ENCODE peak calls at places on chromosome 21, in ten cellular contexts. E is memory B cell; V is HT-29; Y is fibroblast of pulmonary artery; J is activated CD4-positive, alpha-beta T cell treated with anti-CD3 and anti-CD28 coated beads, Interleukin-2, amount 50 U/mL, for 4 hours; D is amniotic stem cell; A is pulmonary artery endothelial cell; X is CD4-positive, alpha-beta T cell; W is PC-3; B is HEK293T. M is an unnamed sample.

GRCh38 chr21:45074818-45075605 is 632 bp downstream of the ADARB1 start:
- DNase-seq in E (peak), V (peak), Y (peak), J (no peak), D (no peak), A (no peak), X (peak), W (peak), B (peak), M (no peak)

GRCh38 chr21:39546522-39546921 is 66.2 kb upstream of the B3GALT5 start:
- DNase-seq in E (no peak), V (no peak), Y (no peak), J (no peak), D (no peak), A (no peak), X (no peak), W (no peak), B (no peak), M (no peak)

GRCh38 chr21:15289896-15290841 is 225.4 kb upstream of the NRIP1 start:
- DNase-seq in E (no peak), V (peak), Y (no peak), J (no peak), D (no peak), A (no peak), X (no peak), W (no peak), B (peak), M (no peak)

GRCh38 chr21:41024341-41025056 is 143.5 kb upstream of the BACE2 start:
- DNase-seq in E (no peak), V (no peak), Y (no peak), J (no peak), D (no peak), A (no peak), X (no peak), W (no peak), B (no peak), M (no peak)

GRCh38 chr21:15592271-15592860 is 137.4 kb upstream of the USP25 start:
- DNase-seq in E (peak), V (peak), Y (peak), J (no peak), D (peak), A (no peak), X (no peak), W (peak), B (peak), M (no peak)

GRCh38 chr21:38773108-38774061 is 32.3 kb upstream of the ETS2 start:
- DNase-seq in E (no peak), V (peak), Y (peak), J (no peak), D (peak), A (peak), X (no peak), W (peak), B (no peak), M (no peak)

GRCh38 chr21:41366522-41367151 is 4.8 kb downstream of the MX2 start:
- DNase-seq in E (no peak), V (peak), Y (peak), J (no peak), D (no peak), A (no peak), X (no peak), W (peak), B (no peak), M (no peak)

GRCh38 chr21:15604424-15604823 is 125.4 kb upstream of the USP25 start:
- DNase-seq in E (no peak), V (no peak), Y (peak), J (no peak), D (no peak), A (no peak), X (no peak), W (peak), B (no peak), M (no peak)

GRCh38 chr21:44024895-44025353 is 12.8 kb downstream of the TRAPPC10 start:
- DNase-seq in E (no peak), V (no peak), Y (peak), J (no peak), D (no peak), A (no peak), X (no peak), W (no peak), B (peak), M (no peak)

GRCh38 chr21:39809936-39810335 is 57.3 kb upstream of the PCP4 start:
- DNase-seq in E (no peak), V (no peak), Y (no peak), J (no peak), D (no peak), A (no peak), X (no peak), W (no peak), B (no peak), M (no peak)

GRCh38 chr21:36452281-36452680 is 27.6 kb downstream of the CLDN14 start:
- DNase-seq in E (no peak), V (no peak), Y (no peak), J (no peak), D (no peak), A (no peak), X (no peak), W (no peak), B (no peak), M (no peak)

GRCh38 chr21:16455978-16456377 is 726.2 kb downstream of the USP25 start:
- DNase-seq in E (no peak), V (no peak), Y (no peak), J (no peak), D (no peak), A (no peak), X (no peak), W (no peak), B (no peak), M (peak)

GRCh38 chr21:31346256-31346821 is 2.3 kb upstream of the TIAM1 start:
- DNase-seq in E (no peak), V (no peak), Y (no peak), J (no peak), D (no peak), A (no peak), X (no peak), W (no peak), B (no peak), M (no peak)

GRCh38 chr21:41460578-41461527 is 34.8 kb downstream of the MX1 start:
- DNase-seq in E (peak), V (peak), Y (peak), J (peak), D (peak), A (peak), X (peak), W (peak), B (peak), M (no peak)

M was measured in nucleus accumbens.